ENCODE peak calls at places on chromosomes 13 and 19, in four cellular contexts. S is K562, W is HepG2, I is GM12878. J is an unnamed sample. For H3K79me2, the result is how much of the 10 kb centered on the place peaks cover.

GRCh38 chr13:75217949-75218348 is 264.0 kb downstream of the TBC1D4 start:
- DNase-seq in S (no peak), W (no peak), I (no peak), J (no peak)

GRCh38 chr13:106625578-106625977 is 57.6 kb upstream of the ARGLU1 start:
- DNase-seq in S (no peak), W (no peak), I (no peak), J (no peak)

GRCh38 chr19:35194022-35194984 is 34.2 kb downstream of the FAM187B start:
- DNase-seq in S (no peak), W (no peak), I (no peak), J (no peak)

GRCh38 chr13:51541809-51542258 is 42.4 kb upstream of the WDFY2 start:
- DNase-seq in S (no peak), W (no peak), I (no peak), J (no peak)

GRCh38 chr19:9250630-9251029 is at the start of gene OR7E24:
- DNase-seq in S (no peak), W (no peak), I (no peak), J (no peak)

GRCh38 chr13:114107686-114108081 is 24.7 kb downstream of the RASA3 start:
- DNase-seq in S (no peak), W (no peak), I (no peak), J (peak)

GRCh38 chr19:49109569-49110233 is 4.5 kb upstream of the LIN7B start:
- DNase-seq in S (no peak), W (no peak), I (no peak), J (no peak)

GRCh38 chr13:94119360-94119936 is 360.0 kb downstream of the DCT start:
- DNase-seq in S (no peak), W (peak), I (no peak), J (no peak)

GRCh38 chr13:109781384-109782065 is 4.9 kb downstream of the IRS2 start:
- DNase-seq in S (no peak), W (no peak), I (no peak), J (no peak)

GRCh38 chr19:43628646-43629326 is 9.4 kb upstream of the ZNF428 start:
- DNase-seq in S (peak), W (no peak), I (no peak), J (no peak)

GRCh38 chr19:10915511-10916091 is 12.8 kb downstream of the YIPF2 start:
- DNase-seq in S (no peak), W (no peak), I (no peak), J (no peak)

GRCh38 chr19:48830088-48830487 is 6.2 kb downstream of the HSD17B14 start:
- DNase-seq in S (peak), W (no peak), I (no peak), J (no peak)

GRCh38 chr13:23889598-23890224 is 511 bp upstream of the MIPEP start:
- DNase-seq in S (no peak), W (no peak), I (no peak), J (no peak)

GRCh38 chr13:112210401-112210800 is 143.5 kb downstream of the SOX1 start:
- DNase-seq in S (no peak), W (no peak), I (no peak), J (no peak)

GRCh38 chr19:12665281-12665573 is 1.3 kb downstream of the MAN2B1 start:
- DNase-seq in S (no peak), W (no peak), I (peak), J (no peak)

GRCh38 chr19:1947651-1948209 is 6.8 kb downstream of the CSNK1G2 start:
- DNase-seq in S (no peak), W (no peak), I (no peak), J (no peak)

GRCh38 chr13:111165611-111166010 is 50.5 kb downstream of the ARHGEF7 start:
- DNase-seq in S (no peak), W (no peak), I (no peak), J (no peak)

GRCh38 chr13:103852036-103852435 is 785.8 kb upstream of the SLC10A2 start:
- DNase-seq in S (no peak), W (no peak), I (no peak), J (no peak)

GRCh38 chr13:26042781-26043180 is 9.0 kb downstream of the SHISA2 start:
- DNase-seq in S (no peak), W (no peak), I (no peak), J (no peak)

GRCh38 chr13:98214008-98214643 is 37.1 kb upstream of the RNF113B start:
- DNase-seq in S (no peak), W (no peak), I (no peak), J (peak)

GRCh38 chr13:30877335-30877734 is 28.7 kb upstream of the MEDAG start:
- DNase-seq in S (no peak), W (no peak), I (no peak), J (peak)

GRCh38 chr13:111031531-111031961 is 83.6 kb upstream of the ARHGEF7 start:
- DNase-seq in S (no peak), W (no peak), I (no peak), J (no peak)

GRCh38 chr19:55149078-55150003 is at the start of gene TNNT1:
- DNase-seq in S (no peak), W (no peak), I (no peak), J (no peak)

GRCh38 chr19:40335101-40335500 is 13.1 kb downstream of the C19orf47 start:
- DNase-seq in S (no peak), W (no peak), I (no peak), J (peak)
- TF ChIP-seq MYC in S (no peak), W (no peak), I (no peak), J (no peak)

GRCh38 chr19:38283261-38283660 is 18.9 kb downstream of the SPINT2 start:
- DNase-seq in S (no peak), W (no peak), I (no peak), J (no peak)

GRCh38 chr19:38287604-38288003 is 16.4 kb upstream of the C19orf33 start:
- DNase-seq in S (no peak), W (no peak), I (no peak), J (no peak)

GRCh38 chr19:38281820-38282566 is 17.6 kb downstream of the SPINT2 start:
- DNase-seq in S (peak), W (no peak), I (no peak), J (no peak)

GRCh38 chr19:38285567-38285966 is 18.5 kb upstream of the C19orf33 start:
- DNase-seq in S (no peak), W (no peak), I (no peak), J (no peak)

DNA sequence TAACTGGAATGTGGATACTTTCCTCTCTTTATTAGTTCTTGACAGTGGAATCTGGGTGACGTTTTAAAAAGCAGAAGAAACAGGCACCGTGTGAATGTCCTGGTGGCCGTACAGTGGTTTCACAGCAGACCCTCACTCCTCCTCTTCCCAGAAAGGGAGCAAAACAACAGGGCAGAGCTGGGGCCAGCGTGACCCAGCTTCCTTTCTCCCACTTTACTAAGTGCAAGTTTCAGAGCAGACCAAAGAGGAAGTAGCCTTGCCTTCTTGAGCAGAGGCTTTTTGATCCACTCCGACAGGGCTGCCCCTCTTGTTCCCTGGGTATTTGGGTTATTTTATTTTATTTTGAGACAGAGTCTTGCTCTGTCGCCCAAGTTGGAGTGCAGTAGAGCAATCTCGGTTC is 19.6 kb upstream of the C19orf33 start:
- DNase-seq in S (no peak), W (no peak), I (peak), J (peak)
- H3K79me2 ChIP-seq in S (under half), W (under half), I (under half), J (under half)

GRCh38 chr13:44748439-44748838 is 172.3 kb upstream of the TSC22D1 start:
- DNase-seq in S (no peak), W (no peak), I (no peak), J (no peak)
- TF ChIP-seq MYC in S (no peak), W (no peak), I (no peak), J (no peak)

GRCh38 chr13:40613192-40613818 is 53.1 kb downstream of the FOXO1 start:
- DNase-seq in S (no peak), W (no peak), I (peak), J (peak)
- H3K79me2 ChIP-seq in S (under half), W (half or more), I (under half), J (half or more)

DNA sequence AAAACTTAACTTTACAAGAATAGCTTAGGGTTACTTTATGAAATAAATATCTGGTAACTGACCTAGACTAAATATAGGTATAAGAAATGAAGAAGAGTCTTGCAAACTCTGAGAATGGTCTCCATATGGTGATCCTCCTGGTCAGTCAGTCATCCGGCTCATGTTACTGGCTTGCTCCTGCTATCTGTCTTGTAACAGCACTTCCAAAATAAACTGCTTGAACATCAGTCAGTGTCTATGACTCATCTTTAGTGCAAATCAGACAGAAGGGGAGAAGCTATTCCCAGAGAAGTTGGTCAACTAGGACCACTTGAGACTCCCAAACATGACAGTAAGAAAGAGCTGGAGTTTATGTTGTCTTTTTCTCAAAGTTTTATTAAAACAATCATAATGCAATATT is 1550.9 kb downstream of the PCDH9 start:
- DNase-seq in S (no peak), W (no peak), I (no peak), J (no peak)
- TF ChIP-seq MYC in S (no peak), W (no peak), I (no peak), J (no peak)